ENCODE peak calls at places on chromosomes 6 and 20, in four cellular contexts. E is spleen, F is fibroblast of lung, B is ascending aorta. C is an unnamed sample. For H3K4me1, the result is how much of the 10 kb centered on the place peaks cover.

GRCh38 chr6:84774174-84775158 is 10.1 kb upstream of the TBX18 start:
- DNase-seq in E (peak), F (no peak), B (no peak), C (peak)

GRCh38 chr20:50015993-50016770 is 33.4 kb downstream of the SNAI1 start:
- DNase-seq in E (no peak), F (no peak), B (no peak), C (no peak)

GRCh38 chr6:112040933-112041332 is 13.0 kb upstream of the CCN6 start:
- DNase-seq in E (no peak), F (no peak), B (no peak), C (no peak)

GRCh38 chr20:35954907-35955251 is 577 bp upstream of the SCAND1 start:
- DNase-seq in E (no peak), F (peak), B (no peak), C (no peak)

GRCh38 chr20:44810391-44811149 is at the start of gene RIMS4:
- DNase-seq in E (no peak), F (no peak), B (no peak), C (no peak)

GRCh38 chr6:37556884-37557644 is 57.4 kb upstream of the CCDC167 start:
- DNase-seq in E (peak), F (no peak), B (no peak), C (no peak)

GRCh38 chr6:81451787-81452186 is 300.7 kb downstream of the TENT5A start:
- DNase-seq in E (no peak), F (peak), B (no peak), C (no peak)

GRCh38 chr6:169274761-169275160 is 21.1 kb upstream of the THBS2 start:
- DNase-seq in E (no peak), F (peak), B (no peak), C (no peak)

GRCh38 chr6:141464490-141464889 is 668.2 kb upstream of the GJE1 start:
- DNase-seq in E (no peak), F (peak), B (no peak), C (no peak)

GRCh38 chr6:2695464-2696095 is 55.1 kb downstream of the MYLK4 start:
- DNase-seq in E (no peak), F (peak), B (no peak), C (no peak)

GRCh38 chr6:7640607-7641577 is 50.9 kb downstream of the SNRNP48 start:
- DNase-seq in E (no peak), F (peak), B (no peak), C (no peak)

GRCh38 chr6:140636237-140636636 is 1261.8 kb upstream of the CITED2 start:
- DNase-seq in E (no peak), F (no peak), B (no peak), C (no peak)

GRCh38 chr6:157235600-157236039 is 87.7 kb downstream of the TMEM242 start:
- DNase-seq in E (peak), F (peak), B (peak), C (no peak)

GRCh38 chr6:79250107-79250514 is 15.6 kb upstream of the HMGN3 start:
- DNase-seq in E (no peak), F (no peak), B (no peak), C (no peak)

GRCh38 chr6:72522735-72523141 is 99.1 kb upstream of the KCNQ5 start:
- DNase-seq in E (no peak), F (no peak), B (no peak), C (no peak)

GRCh38 chr20:44648579-44648978 is 2.9 kb downstream of the ADA start:
- DNase-seq in E (no peak), F (no peak), B (no peak), C (no peak)

GRCh38 chr6:157966597-157966977 is 15.1 kb upstream of the SYNJ2 start:
- DNase-seq in E (no peak), F (no peak), B (no peak), C (no peak)

GRCh38 chr6:3351105-3351676 is 92.4 kb downstream of the PSMG4 start:
- DNase-seq in E (no peak), F (no peak), B (no peak), C (no peak)

DNA sequence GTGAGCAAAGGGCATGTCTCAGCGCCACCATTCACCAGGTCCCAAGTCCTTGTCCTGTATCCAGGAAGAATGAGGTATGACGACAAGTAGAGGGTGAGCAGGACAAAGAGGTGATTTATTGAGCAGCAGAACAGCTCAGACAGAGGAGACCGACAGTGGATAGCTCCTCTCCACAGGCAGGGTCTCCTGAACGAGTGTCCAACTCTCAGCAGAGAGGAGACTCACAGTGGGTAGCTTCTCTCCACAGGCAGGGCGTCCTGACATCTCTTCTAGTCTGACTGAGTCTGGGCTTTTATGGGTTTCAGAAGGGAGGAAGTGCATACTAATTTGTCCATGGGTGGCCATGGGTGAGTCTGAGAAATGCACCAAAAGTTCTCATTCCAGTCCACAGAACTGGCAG is 204.7 kb downstream of the ANKRD60 start:
- DNase-seq in E (no peak), F (no peak), B (no peak), C (no peak)
- H3K4me1 ChIP-seq in E (under half), F (under half), B (under half), C (under half)

DNA sequence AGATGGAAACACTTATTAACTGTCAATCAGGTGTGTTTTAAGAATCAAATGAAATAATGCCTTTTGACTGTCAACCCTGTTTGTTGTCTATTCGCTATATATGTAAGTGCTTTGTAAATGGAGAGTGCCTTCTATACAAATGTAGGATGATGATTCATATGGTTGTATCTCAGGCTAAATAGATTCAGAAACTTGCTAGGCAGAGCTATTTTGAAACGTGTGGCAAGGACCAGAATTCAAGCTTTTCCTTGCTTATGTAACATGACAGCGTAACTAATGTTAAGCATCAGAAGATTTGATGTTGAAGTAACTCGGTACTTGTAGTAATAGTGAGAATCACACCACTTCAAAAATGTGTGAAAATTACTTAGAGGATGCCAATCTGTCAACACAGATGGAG is 3.4 kb downstream of the OGFRL1 start:
- DNase-seq in E (no peak), F (no peak), B (no peak), C (no peak)
- H3K27ac ChIP-seq in E (no peak), F (no peak), B (no peak), C (no peak)

DNA sequence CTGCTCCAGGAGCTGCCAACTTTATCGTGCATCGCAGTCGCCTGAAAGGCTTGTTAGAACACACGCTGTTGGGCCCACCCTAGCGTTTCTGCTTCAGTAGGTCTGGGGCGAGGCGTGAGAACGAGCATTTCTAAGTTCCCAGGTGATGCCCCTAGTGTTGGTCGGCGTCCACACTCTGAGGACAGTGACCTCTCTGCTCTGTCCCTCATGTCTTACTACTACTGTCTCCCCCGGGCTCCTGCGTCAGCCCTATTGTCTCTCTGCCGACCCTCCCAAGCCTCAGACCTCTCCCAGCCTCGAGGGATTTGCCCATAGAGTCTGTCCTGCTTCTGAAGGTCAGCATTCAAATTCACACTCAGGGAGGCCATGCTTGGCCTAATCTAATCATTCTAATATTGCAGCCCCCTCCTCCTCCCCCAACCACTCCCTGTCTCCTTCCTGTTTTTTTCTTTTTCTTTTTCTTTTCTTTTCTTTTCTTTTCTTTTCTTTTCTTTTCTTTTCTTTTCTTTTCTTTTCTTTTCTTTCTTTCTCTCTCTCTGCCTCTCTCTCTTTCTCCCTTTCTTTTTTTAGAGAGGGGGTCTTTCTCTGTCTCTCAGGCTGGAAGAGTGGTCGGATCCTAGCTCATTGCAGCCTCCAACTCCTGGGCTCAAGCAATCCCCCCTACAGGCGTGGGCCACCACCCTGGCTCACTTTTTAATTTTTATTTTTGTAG is 873 bp upstream of the ZFP64 start:
- DNase-seq in E (no peak), F (no peak), B (no peak), C (peak)
- H3K4me3 ChIP-seq in E (peak), F (peak), B (peak), C (peak)

DNA sequence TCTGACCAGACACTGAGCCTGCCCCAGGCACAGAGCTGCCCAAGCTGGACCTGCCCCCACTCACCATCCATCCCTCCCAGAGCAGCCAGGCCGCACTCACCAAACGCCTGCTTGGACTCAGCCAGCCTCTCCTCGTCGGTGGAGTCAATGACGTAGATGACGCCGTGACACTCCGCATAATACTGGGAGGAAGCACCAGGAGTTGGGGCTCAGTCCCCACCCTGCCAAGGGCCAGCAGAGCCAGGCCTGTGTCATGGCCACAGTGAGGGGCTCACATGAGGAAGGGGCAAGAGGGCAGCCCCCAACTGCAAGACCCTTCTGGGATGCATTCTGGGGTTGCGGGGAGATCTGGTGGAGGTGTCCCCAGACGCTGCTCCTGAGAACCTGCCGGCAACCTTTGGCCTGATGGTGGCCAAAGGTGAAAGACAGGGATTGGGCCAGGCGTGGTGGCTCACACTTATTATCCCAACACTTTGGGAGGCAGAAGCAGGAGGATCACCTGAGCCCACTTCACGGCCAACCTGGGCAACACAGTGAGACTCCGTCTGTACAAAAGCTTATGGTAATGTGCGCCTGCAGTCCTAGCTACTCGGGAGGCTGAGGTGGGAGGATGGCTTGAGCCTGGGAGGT is 5.6 kb downstream of the ARFRP1 start:
- DNase-seq in E (peak), F (no peak), B (peak), C (no peak)
- H3K4me1 ChIP-seq in E (half or more), F (under half), B (under half), C (under half)

GRCh38 chr6:23173231-23173630 is 603.9 kb downstream of the HDGFL1 start:
- DNase-seq in E (no peak), F (no peak), B (no peak), C (no peak)
- H3K27ac ChIP-seq in E (no peak), F (peak), B (no peak), C (no peak)